ENCODE peak calls at places on chromosomes 1 and 21, in six cellular contexts. E is stimulated activated CD8-positive, alpha-beta memory T cell treated with anti-CD3 and anti-CD28 coated beads, Interleukin-7, amount 100 ng/mL, for 24 hours; B is immature natural killer cell; Z is naive B cell; C is heart left ventricle; J is brain microvascular endothelial cell. Q is an unnamed sample.
A peak's percentile ranks its signal among the peaks of the same experiment; 100 is the strongest.

GRCh38 chr1:115505157-115505571 is 136.6 kb upstream of the VANGL1 start:
- DNase-seq in J (no peak), E (no peak), C (no peak), B (no peak), Z (no peak), Q (no peak)

GRCh38 chr21:42523211-42523610 is 9.6 kb downstream of the SLC37A1 start:
- DNase-seq in J (no peak), Z (no peak), C (no peak), B (no peak), E (no peak), Q (no peak)

GRCh38 chr1:49052102-49052501 is 275.4 kb upstream of the BEND5 start:
- DNase-seq in J (no peak), C (no peak), E (no peak), Z (no peak), B (no peak), Q (no peak)

GRCh38 chr1:173205146-173206051 is 1.7 kb downstream of the TNFSF4 start:
- DNase-seq in E (no peak), B (peak; percentile 42), C (no peak), J (peak; percentile 88), Z (peak; percentile 12), Q (no peak)

GRCh38 chr1:95286479-95286878 is 52.5 kb downstream of the RWDD3 start:
- DNase-seq in C (no peak), J (no peak), E (no peak), B (no peak), Z (no peak), Q (no peak)

GRCh38 chr1:246462986-246463385 is 44.1 kb downstream of the SMYD3 start:
- DNase-seq in E (no peak), J (no peak), C (no peak), B (no peak), Z (no peak), Q (no peak)

GRCh38 chr21:36636439-36636838 is 62.5 kb upstream of the SIM2 start:
- DNase-seq in B (no peak), Z (no peak), E (no peak), C (no peak), J (no peak), Q (no peak)

GRCh38 chr1:11338351-11338809 is 65.4 kb downstream of the UBIAD1 start:
- DNase-seq in C (no peak), E (no peak), Z (no peak), B (no peak), J (no peak), Q (no peak)

GRCh38 chr1:8463144-8463927 is 145.4 kb downstream of the SLC45A1 start:
- DNase-seq in J (peak; percentile 74), E (no peak), C (no peak), B (no peak), Z (no peak), Q (no peak)

GRCh38 chr1:109385417-109385816 is 12.3 kb downstream of the SORT1 start:
- DNase-seq in Z (no peak), C (no peak), E (no peak), B (no peak), J (no peak), Q (peak; percentile 46)

GRCh38 chr1:3393024-3393986 is 61.2 kb upstream of the ARHGEF16 start:
- DNase-seq in B (no peak), J (peak; percentile 12), E (no peak), Z (no peak), C (peak; percentile 82), Q (peak; percentile 82)

GRCh38 chr1:150763631-150764223 is 1.9 kb downstream of the CTSS start:
- DNase-seq in J (no peak), C (no peak), B (no peak), E (no peak), Z (peak; percentile 35), Q (no peak)

GRCh38 chr1:66351913-66352312 is 182.0 kb upstream of the SGIP1 start:
- DNase-seq in Z (no peak), C (no peak), J (no peak), E (no peak), B (peak; percentile 70), Q (no peak)

GRCh38 chr1:1630965-1631792 is 794 bp upstream of the MMP23B start:
- DNase-seq in Z (no peak), E (no peak), J (no peak), B (peak; percentile 61), C (peak; percentile 87), Q (peak; percentile 87)

GRCh38 chr1:208326033-208326432 is 81.8 kb upstream of the PLXNA2 start:
- DNase-seq in B (no peak), J (no peak), C (no peak), E (no peak), Z (no peak), Q (no peak)

GRCh38 chr1:28290851-28291250 is 31.5 kb downstream of the SESN2 start:
- DNase-seq in E (no peak), Z (no peak), J (no peak), B (no peak), C (no peak), Q (no peak)

GRCh38 chr21:25369524-25370300 is 237.6 kb downstream of the MRPL39 start:
- DNase-seq in E (no peak), C (no peak), J (no peak), B (no peak), Z (no peak), Q (no peak)

GRCh38 chr1:47491341-47491753 is 53.5 kb downstream of the FOXD2 start:
- DNase-seq in B (no peak), C (no peak), E (no peak), J (no peak), Z (no peak), Q (peak; percentile 48)

GRCh38 chr1:84773195-84773594 is 82.9 kb upstream of the SSX2IP start:
- DNase-seq in Z (no peak), C (no peak), J (no peak), B (no peak), E (no peak), Q (no peak)

GRCh38 chr1:234532511-234532922 is 53.5 kb upstream of the TARBP1 start:
- DNase-seq in E (no peak), B (no peak), C (no peak), J (no peak), Z (no peak), Q (no peak)

GRCh38 chr1:163036661-163037060 is 32.5 kb upstream of the RGS4 start:
- DNase-seq in E (no peak), B (no peak), J (peak; percentile 27), C (no peak), Z (no peak), Q (no peak)

GRCh38 chr21:43988016-43988415 is 24.1 kb upstream of the TRAPPC10 start:
- DNase-seq in J (no peak), C (no peak), Z (no peak), E (no peak), B (no peak), Q (no peak)

GRCh38 chr1:46406881-46407608 is 12.9 kb downstream of the FAAH start:
- DNase-seq in Z (no peak), C (no peak), E (no peak), B (no peak), J (no peak), Q (no peak)

GRCh38 chr1:174965006-174965971 is 34.5 kb upstream of the CACYBP start:
- DNase-seq in C (no peak), J (no peak), E (no peak), B (peak; percentile 38), Z (no peak), Q (no peak)

GRCh38 chr1:2861988-2862430 is 60.5 kb upstream of the TTC34 start:
- DNase-seq in B (no peak), E (no peak), C (peak; percentile 47), J (no peak), Z (no peak), Q (peak; percentile 10)

GRCh38 chr1:112297536-112297935 is 98.5 kb upstream of the CTTNBP2NL start:
- DNase-seq in C (no peak), B (no peak), Z (no peak), J (no peak), E (no peak), Q (no peak)

GRCh38 chr1:17014671-17015567 is 3.2 kb upstream of the ATP13A2 start:
- DNase-seq in C (no peak), J (no peak), B (no peak), Z (no peak), E (no peak), Q (no peak)

GRCh38 chr1:62285984-62286481 is 33.2 kb downstream of the KANK4 start:
- DNase-seq in B (no peak), E (no peak), Z (no peak), C (no peak), J (no peak), Q (no peak)

Q was measured in left ventricle myocardium superior.